ENCODE peak calls at places on chromosome 6, in seven cellular contexts. One of them, this sample, is unnamed.

GRCh38 chr6:159874475-159874874 is 16.3 kb upstream of the MAS1 start:
- DNase-seq in colonic mucosa: no peak
- DNase-seq in cardiac fibroblast: peak; percentile 22
- DNase-seq in psoas muscle: no peak
- DNase-seq in heart right ventricle: peak; percentile 59
- DNase-seq in RWPE2: no peak
- DNase-seq in hepatocyte: no peak
- DNase-seq in this sample: no peak

GRCh38 chr6:170260686-170261085 is 30.2 kb downstream of the DLL1 start:
- DNase-seq in colonic mucosa: no peak
- DNase-seq in cardiac fibroblast: no peak
- DNase-seq in psoas muscle: no peak
- DNase-seq in heart right ventricle: no peak
- DNase-seq in RWPE2: peak; percentile 15
- DNase-seq in hepatocyte: no peak
- DNase-seq in this sample: no peak

GRCh38 chr6:78910611-78911134 is 43.3 kb downstream of the IRAK1BP1 start:
- DNase-seq in colonic mucosa: peak; percentile 43
- DNase-seq in cardiac fibroblast: peak; percentile 30
- DNase-seq in psoas muscle: peak; percentile 18
- DNase-seq in heart right ventricle: peak; percentile 7
- DNase-seq in RWPE2: no peak
- DNase-seq in hepatocyte: peak; percentile 29
- DNase-seq in this sample: no peak

GRCh38 chr6:81768150-81768942 is 15.9 kb upstream of the TENT5A start:
- DNase-seq in colonic mucosa: no peak
- DNase-seq in cardiac fibroblast: no peak
- DNase-seq in psoas muscle: no peak
- DNase-seq in heart right ventricle: no peak
- DNase-seq in RWPE2: no peak
- DNase-seq in hepatocyte: no peak
- DNase-seq in this sample: no peak

GRCh38 chr6:126661646-126662045 is 321.7 kb downstream of the CENPW start:
- DNase-seq in colonic mucosa: no peak
- DNase-seq in cardiac fibroblast: peak; percentile 92
- DNase-seq in psoas muscle: no peak
- DNase-seq in heart right ventricle: no peak
- DNase-seq in RWPE2: no peak
- DNase-seq in hepatocyte: no peak
- DNase-seq in this sample: peak; percentile 10

GRCh38 chr6:11126876-11127275 is 15.4 kb upstream of the ERVFRD-1 start:
- DNase-seq in colonic mucosa: peak; percentile 10
- DNase-seq in cardiac fibroblast: peak; percentile 36
- DNase-seq in psoas muscle: no peak
- DNase-seq in heart right ventricle: no peak
- DNase-seq in RWPE2: no peak
- DNase-seq in hepatocyte: no peak
- DNase-seq in this sample: peak; percentile 23

GRCh38 chr6:68649669-68650068 is 14.6 kb downstream of the ADGRB3 start:
- DNase-seq in colonic mucosa: no peak
- DNase-seq in cardiac fibroblast: no peak
- DNase-seq in psoas muscle: no peak
- DNase-seq in heart right ventricle: no peak
- DNase-seq in RWPE2: no peak
- DNase-seq in hepatocyte: no peak
- DNase-seq in this sample: no peak

GRCh38 chr6:155195903-155196302 is 67.9 kb upstream of the CLDN20 start:
- DNase-seq in colonic mucosa: no peak
- DNase-seq in cardiac fibroblast: no peak
- DNase-seq in psoas muscle: no peak
- DNase-seq in heart right ventricle: no peak
- DNase-seq in RWPE2: no peak
- DNase-seq in hepatocyte: no peak
- DNase-seq in this sample: no peak

GRCh38 chr6:91715171-91715805 is 1128.4 kb upstream of the MAP3K7 start:
- DNase-seq in colonic mucosa: no peak
- DNase-seq in cardiac fibroblast: no peak
- DNase-seq in psoas muscle: no peak
- DNase-seq in heart right ventricle: no peak
- DNase-seq in RWPE2: no peak
- DNase-seq in hepatocyte: no peak
- DNase-seq in this sample: peak; percentile 22

GRCh38 chr6:91713911-91714310 is 1127.0 kb upstream of the MAP3K7 start:
- DNase-seq in colonic mucosa: no peak
- DNase-seq in cardiac fibroblast: no peak
- DNase-seq in psoas muscle: no peak
- DNase-seq in heart right ventricle: no peak
- DNase-seq in RWPE2: no peak
- DNase-seq in hepatocyte: no peak
- DNase-seq in this sample: peak; percentile 54

GRCh38 chr6:91717094-91717493 is 1130.2 kb upstream of the MAP3K7 start:
- DNase-seq in colonic mucosa: no peak
- DNase-seq in cardiac fibroblast: no peak
- DNase-seq in psoas muscle: no peak
- DNase-seq in heart right ventricle: no peak
- DNase-seq in RWPE2: no peak
- DNase-seq in hepatocyte: no peak
- DNase-seq in this sample: no peak

GRCh38 chr6:91718198-91718597 is 1131.3 kb upstream of the MAP3K7 start:
- DNase-seq in colonic mucosa: no peak
- DNase-seq in cardiac fibroblast: no peak
- DNase-seq in psoas muscle: no peak
- DNase-seq in heart right ventricle: no peak
- DNase-seq in RWPE2: no peak
- DNase-seq in hepatocyte: no peak
- DNase-seq in this sample: no peak

GRCh38 chr6:91716361-91716760 is 1129.5 kb upstream of the MAP3K7 start:
- DNase-seq in colonic mucosa: no peak
- DNase-seq in cardiac fibroblast: no peak
- DNase-seq in psoas muscle: no peak
- DNase-seq in heart right ventricle: no peak
- DNase-seq in RWPE2: no peak
- DNase-seq in hepatocyte: no peak
- DNase-seq in this sample: no peak
- TF ChIP-seq CTCF in colonic mucosa: no peak
- TF ChIP-seq CTCF in cardiac fibroblast: no peak
- TF ChIP-seq CTCF in psoas muscle: no peak
- TF ChIP-seq CTCF in heart right ventricle: no peak
- TF ChIP-seq CTCF in RWPE2: no peak
- TF ChIP-seq CTCF in hepatocyte: no peak
- TF ChIP-seq CTCF in this sample: no peak

GRCh38 chr6:108497883-108498282 is 62.8 kb upstream of the FOXO3 start:
- DNase-seq in colonic mucosa: peak; percentile 19
- DNase-seq in cardiac fibroblast: peak; percentile 76
- DNase-seq in psoas muscle: no peak
- DNase-seq in heart right ventricle: peak; percentile 9
- DNase-seq in RWPE2: no peak
- DNase-seq in hepatocyte: peak; percentile 39
- DNase-seq in this sample: peak; percentile 53
- TF ChIP-seq CTCF in colonic mucosa: no peak
- TF ChIP-seq CTCF in cardiac fibroblast: peak; percentile 75
- TF ChIP-seq CTCF in psoas muscle: no peak
- TF ChIP-seq CTCF in heart right ventricle: peak; percentile 10
- TF ChIP-seq CTCF in RWPE2: peak; percentile 39
- TF ChIP-seq CTCF in hepatocyte: peak; percentile 36
- TF ChIP-seq CTCF in this sample: peak; percentile 32

DNA sequence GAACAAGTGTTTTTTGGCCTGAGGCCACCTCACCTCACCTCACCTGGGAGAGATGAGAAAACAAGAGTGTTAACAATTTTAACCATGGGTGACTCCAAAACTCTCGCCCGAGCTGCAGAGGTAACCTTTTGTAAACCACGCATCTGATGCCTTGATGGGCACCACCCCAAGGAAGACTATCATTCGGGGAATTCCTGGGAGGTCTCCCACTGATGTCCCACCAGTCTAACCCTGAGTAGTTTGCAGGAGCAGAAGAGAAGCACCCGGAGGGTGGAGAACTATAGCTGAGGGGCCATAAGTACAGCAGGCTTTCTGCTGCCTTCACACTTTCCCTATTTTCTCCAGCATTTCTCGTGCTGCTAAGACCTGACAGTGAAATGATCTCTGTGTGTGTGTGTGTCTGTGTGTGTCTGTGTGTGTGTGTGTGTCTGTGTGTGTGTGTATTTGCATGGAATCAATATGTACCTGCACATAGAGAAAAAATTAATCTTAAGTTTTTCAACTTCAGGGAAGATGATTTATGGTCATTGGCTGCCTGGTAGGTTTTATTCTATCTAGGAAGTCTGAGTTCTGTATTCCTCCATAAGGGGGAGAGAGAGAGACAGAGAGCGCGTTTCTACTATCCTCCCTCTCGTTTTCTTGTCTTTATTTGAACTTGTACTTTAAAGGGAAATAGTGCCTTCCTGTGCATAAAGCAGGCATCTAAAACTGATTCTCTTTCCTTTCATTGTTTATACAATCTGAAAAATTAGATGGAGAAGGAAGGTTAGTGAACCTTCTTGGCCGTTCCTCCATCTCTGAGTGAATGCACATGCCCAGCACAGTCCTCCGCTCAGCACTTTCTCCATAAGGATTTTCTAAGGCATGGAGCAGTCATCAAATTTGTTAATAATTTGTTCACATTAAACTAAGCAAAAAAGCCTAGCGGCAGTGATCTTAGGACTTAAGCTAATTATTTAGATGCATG is 75.9 kb downstream of the CAP2 start:
- DNase-seq in colonic mucosa: no peak
- DNase-seq in cardiac fibroblast: peak; percentile 23
- DNase-seq in psoas muscle: no peak
- DNase-seq in heart right ventricle: no peak
- DNase-seq in RWPE2: no peak
- DNase-seq in hepatocyte: no peak
- DNase-seq in this sample: no peak
- TF ChIP-seq CTCF in colonic mucosa: no peak
- TF ChIP-seq CTCF in cardiac fibroblast: peak; percentile 16
- TF ChIP-seq CTCF in psoas muscle: peak; percentile 48
- TF ChIP-seq CTCF in heart right ventricle: no peak
- TF ChIP-seq CTCF in RWPE2: no peak
- TF ChIP-seq CTCF in hepatocyte: peak; percentile 17
- TF ChIP-seq CTCF in this sample: no peak

GRCh38 chr6:4355241-4355640 is 219.9 kb upstream of the ECI2 start:
- DNase-seq in colonic mucosa: no peak
- DNase-seq in cardiac fibroblast: peak; percentile 95
- DNase-seq in psoas muscle: no peak
- DNase-seq in heart right ventricle: no peak
- DNase-seq in RWPE2: no peak
- DNase-seq in hepatocyte: no peak
- DNase-seq in this sample: peak; percentile 69

GRCh38 chr6:4352731-4353130 is 217.4 kb upstream of the ECI2 start:
- DNase-seq in colonic mucosa: no peak
- DNase-seq in cardiac fibroblast: no peak
- DNase-seq in psoas muscle: no peak
- DNase-seq in heart right ventricle: no peak
- DNase-seq in RWPE2: no peak
- DNase-seq in hepatocyte: no peak
- DNase-seq in this sample: no peak

GRCh38 chr6:4351857-4352669 is 216.7 kb upstream of the ECI2 start:
- DNase-seq in colonic mucosa: peak; percentile 32
- DNase-seq in cardiac fibroblast: peak; percentile 96
- DNase-seq in psoas muscle: peak; percentile 86
- DNase-seq in heart right ventricle: peak; percentile 80
- DNase-seq in RWPE2: no peak
- DNase-seq in hepatocyte: peak; percentile 51
- DNase-seq in this sample: peak; percentile 89

GRCh38 chr6:4351506-4351852 is 216.1 kb upstream of the ECI2 start:
- DNase-seq in colonic mucosa: no peak
- DNase-seq in cardiac fibroblast: no peak
- DNase-seq in psoas muscle: no peak
- DNase-seq in heart right ventricle: no peak
- DNase-seq in RWPE2: no peak
- DNase-seq in hepatocyte: no peak
- DNase-seq in this sample: no peak

GRCh38 chr6:4354181-4354580 is 218.8 kb upstream of the ECI2 start:
- DNase-seq in colonic mucosa: no peak
- DNase-seq in cardiac fibroblast: no peak
- DNase-seq in psoas muscle: no peak
- DNase-seq in heart right ventricle: no peak
- DNase-seq in RWPE2: no peak
- DNase-seq in hepatocyte: no peak
- DNase-seq in this sample: no peak
- TF ChIP-seq CTCF in colonic mucosa: no peak
- TF ChIP-seq CTCF in cardiac fibroblast: no peak
- TF ChIP-seq CTCF in psoas muscle: no peak
- TF ChIP-seq CTCF in heart right ventricle: no peak
- TF ChIP-seq CTCF in RWPE2: no peak
- TF ChIP-seq CTCF in hepatocyte: no peak
- TF ChIP-seq CTCF in this sample: no peak

DNA sequence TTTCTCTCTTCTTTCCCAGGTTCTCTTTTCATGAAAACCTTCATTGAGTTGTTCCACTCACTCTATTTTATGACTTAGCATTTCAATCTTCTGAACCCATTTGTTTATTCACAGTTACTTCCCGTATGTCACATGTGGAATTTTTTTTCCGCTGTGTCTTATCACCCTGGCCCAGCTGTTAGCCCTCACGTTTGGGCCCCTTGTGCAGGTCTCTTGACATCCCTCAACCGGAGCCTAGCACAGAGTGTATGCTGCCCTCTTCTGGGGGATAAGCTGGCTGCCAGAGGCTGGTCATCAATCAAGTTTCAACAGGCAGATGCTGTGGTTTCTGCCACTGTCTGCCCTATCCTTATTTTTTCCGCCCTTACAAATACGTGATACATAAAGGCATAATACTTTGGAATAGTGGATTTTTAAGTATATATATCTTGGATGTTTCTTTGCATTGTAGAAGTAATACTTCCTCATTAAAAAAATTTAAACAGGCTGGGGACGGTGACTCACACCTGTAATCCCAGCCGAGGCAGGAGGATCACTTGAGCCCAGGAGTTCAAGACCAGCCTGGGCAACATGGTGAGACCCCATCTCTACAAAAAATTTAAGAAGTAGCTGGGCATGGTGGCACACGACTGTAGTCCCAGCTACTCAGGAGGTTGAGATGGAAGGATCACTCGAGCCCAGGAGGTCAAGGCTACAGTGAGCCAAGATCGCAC is 38.8 kb upstream of the RNF8 start:
- DNase-seq in colonic mucosa: peak; percentile 28
- DNase-seq in cardiac fibroblast: peak; percentile 63
- DNase-seq in psoas muscle: peak; percentile 24
- DNase-seq in heart right ventricle: peak; percentile 23
- DNase-seq in RWPE2: no peak
- DNase-seq in hepatocyte: peak; percentile 85
- DNase-seq in this sample: peak; percentile 63
- TF ChIP-seq CTCF in colonic mucosa: no peak
- TF ChIP-seq CTCF in cardiac fibroblast: peak; percentile 71
- TF ChIP-seq CTCF in psoas muscle: peak; percentile 53
- TF ChIP-seq CTCF in heart right ventricle: no peak
- TF ChIP-seq CTCF in RWPE2: peak; percentile 74
- TF ChIP-seq CTCF in hepatocyte: peak; percentile 66
- TF ChIP-seq CTCF in this sample: peak; percentile 39

This sample was measured in MCF 10A.